ENCODE peak calls at places on chromosomes 11 and 22, in seven cellular contexts. Y is adrenal gland, I is kidney, K is GM23338, M is colonic mucosa, O is sigmoid colon, C is gastrocnemius medialis. L is an unnamed sample. For H3K36me3 and H3K4me1, the result is how much of the 10 kb centered on the place peaks cover.

GRCh38 chr11:2247496-2247895 is 22.9 kb downstream of the ASCL2 start:
- DNase-seq in Y (no peak), I (no peak), K (no peak), M (no peak), O (no peak), C (no peak), L (no peak)

GRCh38 chr11:9717719-9718118 is 53.8 kb downstream of the SWAP70 start:
- DNase-seq in Y (no peak), I (no peak), K (peak), M (no peak), O (no peak), C (no peak), L (no peak)

GRCh38 chr11:29310706-29311342 is 706.0 kb downstream of the KCNA4 start:
- DNase-seq in Y (no peak), I (no peak), K (no peak), M (no peak), O (no peak), C (no peak), L (no peak)

GRCh38 chr11:3671334-3672254 is at the start of gene CHRNA10:
- DNase-seq in Y (no peak), I (no peak), K (peak), M (no peak), O (no peak), C (no peak), L (no peak)

GRCh38 chr11:126583101-126583500 is 227.6 kb downstream of the ST3GAL4 start:
- DNase-seq in Y (no peak), I (no peak), K (no peak), M (no peak), O (no peak), C (no peak), L (no peak)

GRCh38 chr22:24200616-24201212 is 19.4 kb downstream of the SUSD2 start:
- DNase-seq in Y (no peak), I (no peak), K (no peak), M (no peak), O (no peak), C (no peak), L (no peak)

GRCh38 chr11:36048496-36049247 is 104.8 kb downstream of the LDLRAD3 start:
- DNase-seq in Y (no peak), I (no peak), K (no peak), M (no peak), O (no peak), C (no peak), L (no peak)

GRCh38 chr11:66467034-66467659 is 442 bp downstream of the PELI3 start:
- DNase-seq in Y (peak), I (peak), K (peak), M (peak), O (no peak), C (no peak), L (peak)

GRCh38 chr11:46333129-46333947 is 13.9 kb upstream of the DGKZ start:
- DNase-seq in Y (no peak), I (no peak), K (peak), M (no peak), O (no peak), C (no peak), L (no peak)

GRCh38 chr22:19554834-19555404 is 30.7 kb upstream of the CLDN5 start:
- DNase-seq in Y (no peak), I (no peak), K (peak), M (no peak), O (peak), C (no peak), L (no peak)

GRCh38 chr11:35236667-35237003 is 97.7 kb downstream of the CD44 start:
- DNase-seq in Y (no peak), I (peak), K (no peak), M (no peak), O (no peak), C (no peak), L (no peak)

GRCh38 chr22:20111689-20112622 is 3.9 kb upstream of the RANBP1 start:
- DNase-seq in Y (no peak), I (peak), K (no peak), M (no peak), O (no peak), C (no peak), L (no peak)

GRCh38 chr11:13091804-13092203 is 82.7 kb downstream of the RASSF10 start:
- DNase-seq in Y (no peak), I (no peak), K (no peak), M (no peak), O (no peak), C (no peak), L (no peak)

GRCh38 chr11:9533736-9534473 is 39.6 kb upstream of the WEE1 start:
- DNase-seq in Y (no peak), I (no peak), K (peak), M (no peak), O (no peak), C (no peak), L (no peak)

GRCh38 chr22:30183861-30184278 is 62.7 kb downstream of the LIF start:
- DNase-seq in Y (no peak), I (no peak), K (no peak), M (no peak), O (no peak), C (no peak), L (no peak)

GRCh38 chr22:19291218-19291579 is 320 bp downstream of the CLTCL1 start:
- DNase-seq in Y (peak), I (peak), K (peak), M (peak), O (peak), C (peak), L (peak)

GRCh38 chr22:21975273-21975672 is 7.3 kb downstream of the TOP3B start:
- DNase-seq in Y (no peak), I (no peak), K (no peak), M (no peak), O (no peak), C (no peak), L (no peak)

GRCh38 chr11:111785076-111785475 is 18.9 kb upstream of the PPP2R1B start:
- DNase-seq in Y (no peak), I (no peak), K (no peak), M (no peak), O (no peak), C (no peak), L (no peak)

GRCh38 chr11:36257351-36257750 is 31.9 kb downstream of the COMMD9 start:
- DNase-seq in Y (no peak), I (no peak), K (no peak), M (no peak), O (no peak), C (no peak), L (no peak)

GRCh38 chr22:23762866-23763578 is at the start of gene C22orf15:
- DNase-seq in Y (no peak), I (no peak), K (peak), M (no peak), O (no peak), C (no peak), L (peak)

GRCh38 chr11:112620621-112621394 is 340.4 kb upstream of the NCAM1 start:
- DNase-seq in Y (no peak), I (no peak), K (no peak), M (no peak), O (no peak), C (no peak), L (no peak)

GRCh38 chr22:20619042-20619892 is 111.9 kb downstream of the MED15 start:
- DNase-seq in Y (no peak), I (no peak), K (no peak), M (no peak), O (no peak), C (no peak), L (no peak)

GRCh38 chr22:36577019-36577418 is 48.1 kb upstream of the EIF3D start:
- DNase-seq in Y (no peak), I (no peak), K (no peak), M (no peak), O (no peak), C (no peak), L (no peak)

GRCh38 chr11:8025816-8026215 is 38.7 kb downstream of the EIF3F start:
- DNase-seq in Y (no peak), I (no peak), K (no peak), M (no peak), O (no peak), C (no peak), L (no peak)

GRCh38 chr22:42625416-42625815 is 10.7 kb upstream of the POLDIP3 start:
- DNase-seq in Y (no peak), I (no peak), K (no peak), M (no peak), O (no peak), C (no peak), L (no peak)
- H3K36me3 ChIP-seq in Y (under half), I (under half), K (under half), M (under half), O (under half), C (under half), L (under half)

DNA sequence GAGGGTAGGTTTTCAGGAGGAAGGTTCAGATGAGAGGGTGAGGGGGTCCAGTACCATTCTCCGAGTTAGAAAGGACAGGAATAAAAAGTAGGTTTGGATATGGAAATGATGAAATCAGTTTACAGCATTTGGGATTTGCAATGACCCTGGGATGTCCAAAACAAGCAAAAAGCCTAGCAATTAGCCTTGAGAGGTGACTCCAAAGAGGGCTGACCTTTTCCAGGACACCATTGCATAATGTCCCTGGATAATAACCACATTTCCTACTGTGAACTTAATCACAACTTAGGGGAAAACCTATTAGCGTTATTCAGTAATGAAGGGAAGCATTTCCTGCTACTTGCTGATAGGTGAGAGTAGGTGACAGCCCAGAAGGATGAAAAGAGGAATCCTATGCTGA is 101.4 kb upstream of the ARHGAP42 start:
- DNase-seq in Y (no peak), I (no peak), K (no peak), M (no peak), O (no peak), C (no peak), L (no peak)
- H3K4me1 ChIP-seq in Y (under half), I (under half), K (under half), M (under half), O (under half), C (under half), L (under half)

GRCh38 chr11:68857037-68857586 is 15.4 kb upstream of the CPT1A start:
- DNase-seq in Y (no peak), I (no peak), K (no peak), M (no peak), O (no peak), C (no peak), L (no peak)
- TF ChIP-seq CTCF in Y (no peak), I (no peak), K (peak), M (no peak), O (no peak), C (no peak), L (no peak)

DNA sequence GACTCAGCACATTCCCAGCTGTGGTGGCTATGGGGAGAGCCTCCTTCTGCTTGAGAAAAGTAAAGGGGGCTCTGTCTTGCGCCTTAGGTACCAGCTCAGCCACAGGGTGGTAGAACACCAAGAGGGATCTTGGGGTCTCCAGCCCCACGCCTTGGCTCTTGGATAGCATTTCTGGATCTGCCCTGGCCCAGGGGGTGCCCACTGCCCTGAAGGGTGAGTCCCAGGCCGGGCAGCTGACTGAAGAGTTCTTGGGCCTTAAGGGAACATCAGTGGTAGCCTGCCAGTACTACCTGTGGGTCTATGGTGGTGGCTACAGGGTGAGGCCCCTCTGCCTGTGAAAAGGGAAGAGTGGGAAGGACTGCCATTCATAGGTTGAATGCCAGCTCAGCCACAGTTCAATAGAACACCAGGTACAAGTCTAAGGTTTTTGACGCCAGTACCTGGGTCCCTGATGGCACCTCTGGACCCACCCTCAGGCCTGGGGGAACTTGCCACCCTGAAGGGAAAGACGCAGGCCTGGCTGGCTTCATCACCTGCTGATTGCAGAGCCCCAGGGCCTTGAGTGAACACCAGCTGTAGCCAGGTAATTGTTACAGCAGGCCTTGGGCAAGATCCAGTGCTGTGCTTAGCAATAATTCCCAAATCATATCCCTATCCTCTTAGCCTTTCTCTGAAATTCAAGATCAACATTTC is 3.9 kb downstream of the CWF19L2 start:
- DNase-seq in Y (no peak), I (peak), K (no peak), M (no peak), O (no peak), C (no peak), L (no peak)
- H3K36me3 ChIP-seq in Y (under half), I (under half), K (under half), M (under half), O (under half), C (under half), L (under half)

GRCh38 chr11:65436412-65437032 is 13.9 kb downstream of the NEAT1 start:
- DNase-seq in Y (peak), I (peak), K (no peak), M (peak), O (peak), C (peak), L (peak)
- H3K4me1 ChIP-seq in Y (under half), I (under half), K (under half), M (under half), O (half or more), C (under half), L (under half)

GRCh38 chr22:17271711-17272451 is 52.6 kb upstream of the ADA2 start:
- DNase-seq in Y (no peak), I (peak), K (no peak), M (no peak), O (peak), C (no peak), L (no peak)
- TF ChIP-seq CTCF in Y (no peak), I (no peak), K (no peak), M (no peak), O (no peak), C (no peak), L (no peak)

GRCh38 chr11:117171648-117172051 is 6.9 kb upstream of the SIDT2 start:
- DNase-seq in Y (no peak), I (no peak), K (no peak), M (no peak), O (no peak), C (no peak), L (no peak)

GRCh38 chr11:117171007-117171647 is 7.4 kb upstream of the SIDT2 start:
- DNase-seq in Y (no peak), I (no peak), K (no peak), M (no peak), O (no peak), C (no peak), L (no peak)

GRCh38 chr11:117170210-117170609 is 8.3 kb upstream of the SIDT2 start:
- DNase-seq in Y (no peak), I (no peak), K (no peak), M (no peak), O (no peak), C (no peak), L (no peak)

GRCh38 chr11:117175104-117175503 is 3.4 kb upstream of the SIDT2 start:
- DNase-seq in Y (no peak), I (no peak), K (no peak), M (no peak), O (no peak), C (no peak), L (no peak)

GRCh38 chr11:117172678-117173421 is 5.7 kb upstream of the SIDT2 start:
- DNase-seq in Y (no peak), I (no peak), K (no peak), M (no peak), O (no peak), C (peak), L (no peak)
- H3K36me3 ChIP-seq in Y (under half), I (under half), K (under half), M (under half), O (under half), C (under half), L (under half)

DNA sequence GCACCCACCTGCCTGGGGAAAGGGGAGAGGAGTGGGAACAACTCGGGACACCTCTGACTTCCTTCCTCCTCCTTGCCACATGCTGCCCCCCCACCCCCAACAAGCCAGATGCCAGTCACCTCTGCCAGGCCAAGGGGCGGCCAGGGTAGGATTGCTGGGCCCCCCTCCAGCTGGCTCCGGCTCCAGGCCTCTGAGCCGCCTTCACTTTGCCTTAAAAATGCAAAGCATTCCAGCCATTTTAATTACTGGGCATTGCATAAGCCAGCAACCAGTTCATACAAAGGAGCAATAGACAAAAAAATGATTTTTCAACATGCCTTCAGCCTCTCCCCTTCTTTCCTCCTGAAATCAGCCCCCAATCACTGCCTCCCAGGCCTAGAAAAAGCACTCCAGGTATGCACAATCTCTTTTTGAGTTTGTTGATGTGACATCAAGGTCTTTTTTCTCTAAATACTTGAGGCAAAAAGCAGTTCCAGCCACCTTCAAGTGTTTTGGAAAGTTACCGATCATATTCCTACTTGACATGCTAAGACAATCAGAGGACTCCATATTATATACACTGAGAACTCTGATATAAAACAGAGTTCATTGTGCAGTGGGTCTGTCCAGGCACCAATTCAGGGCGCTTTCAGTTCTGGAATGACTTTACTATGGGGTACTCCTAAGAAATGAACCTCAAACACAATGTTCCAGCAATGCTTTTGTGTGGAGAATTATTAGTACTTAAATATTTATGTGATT is 12.5 kb upstream of the TIMP3 start:
- DNase-seq in Y (no peak), I (no peak), K (no peak), M (no peak), O (peak), C (no peak), L (no peak)
- H3K4me1 ChIP-seq in Y (under half), I (under half), K (under half), M (under half), O (under half), C (under half), L (under half)

L was measured in Peyer's patch.